ENCODE peak calls at places on chromosome 13, in eight cellular contexts. K is stomach, T is brain microvascular endothelial cell, F is fibroblast of villous mesenchyme, G is fibroblast of pulmonary artery, E is kidney, L is heart right ventricle, I is GM06990. S is an unnamed sample.

GRCh38 chr13:40047322-40047771 is 391.9 kb downstream of the COG6 start:
- DNase-seq in L (no peak), E (no peak), T (no peak), I (peak), G (no peak), F (no peak), K (no peak), S (peak)

GRCh38 chr13:26220575-26220974 is 1.5 kb downstream of the RNF6 start:
- DNase-seq in G (peak), I (no peak), T (peak), L (no peak), K (no peak), F (peak), E (no peak), S (no peak)

GRCh38 chr13:80118507-80118906 is 222.4 kb downstream of the SPRY2 start:
- DNase-seq in T (no peak), I (no peak), E (no peak), K (no peak), F (no peak), G (no peak), L (no peak), S (no peak)

GRCh38 chr13:107999751-108000150 is 215.6 kb downstream of the LIG4 start:
- DNase-seq in T (no peak), K (no peak), I (no peak), E (no peak), G (no peak), L (no peak), F (no peak), S (no peak)

GRCh38 chr13:110293037-110293436 is 13.9 kb downstream of the COL4A1 start:
- DNase-seq in L (no peak), T (no peak), F (no peak), E (no peak), K (no peak), I (no peak), G (no peak), S (no peak)

GRCh38 chr13:97058896-97059295 is 64.6 kb upstream of the OXGR1 start:
- DNase-seq in T (peak), F (no peak), L (no peak), I (no peak), G (no peak), K (no peak), E (no peak), S (no peak)

GRCh38 chr13:112055417-112056206 is 11.3 kb upstream of the SOX1 start:
- DNase-seq in G (no peak), F (no peak), E (no peak), L (no peak), K (no peak), T (no peak), I (no peak), S (no peak)

GRCh38 chr13:26037302-26037701 is 14.5 kb downstream of the SHISA2 start:
- DNase-seq in E (no peak), G (no peak), K (no peak), F (no peak), T (no peak), I (no peak), L (no peak), S (peak)

GRCh38 chr13:87444135-87444534 is 227.0 kb upstream of the SLITRK5 start:
- DNase-seq in E (no peak), F (no peak), K (no peak), T (no peak), I (no peak), L (no peak), G (no peak), S (peak)

GRCh38 chr13:111344471-111345191 is 24.2 kb downstream of the TEX29 start:
- DNase-seq in T (peak), G (peak), F (peak), E (no peak), L (no peak), I (no peak), K (peak), S (no peak)

DNA sequence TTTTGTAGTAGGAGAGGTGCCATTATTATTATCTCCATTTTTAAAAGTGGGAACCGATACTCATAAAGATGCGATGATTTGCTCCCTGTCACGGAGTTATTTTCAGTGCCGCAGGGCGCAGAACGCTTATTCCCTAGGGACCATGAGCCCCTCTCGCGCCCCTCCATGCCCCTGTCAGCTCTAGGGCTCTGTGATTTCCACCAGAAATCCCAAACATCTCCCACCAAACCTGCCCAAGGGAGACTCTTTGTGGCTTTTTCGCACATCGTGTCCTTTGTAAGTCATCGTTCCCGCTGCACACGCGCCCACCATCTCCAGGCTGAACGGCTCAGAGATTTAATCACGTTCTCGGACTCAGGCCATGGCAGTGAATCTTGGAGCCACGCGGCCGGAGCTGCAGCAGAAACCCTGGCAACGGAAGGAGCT is 105.1 kb downstream of the DNAJC15 start:
- DNase-seq in F (peak), G (no peak), T (no peak), I (peak), E (peak), L (peak), K (no peak), S (peak)
- H3K4me3 ChIP-seq in F (peak), G (no peak), T (peak), I (peak), E (no peak), L (no peak), K (no peak), S (peak)

GRCh38 chr13:27619093-27619705 is 1.1 kb downstream of the LNX2 start:
- DNase-seq in T (no peak), E (no peak), F (peak), G (peak), L (no peak), I (no peak), K (no peak), S (no peak)

GRCh38 chr13:27620377-27621115 is at the start of gene LNX2:
- DNase-seq in K (peak), T (peak), G (peak), F (peak), I (peak), L (peak), E (peak), S (peak)

GRCh38 chr13:27621366-27622101 is at the start of gene POLR1D:
- DNase-seq in G (peak), K (peak), L (peak), F (peak), T (peak), I (peak), E (peak), S (peak)

GRCh38 chr13:27621116-27621365 is 651 bp upstream of the POLR1D start:
- DNase-seq in K (no peak), F (no peak), E (no peak), G (no peak), L (no peak), I (no peak), T (no peak), S (no peak)

GRCh38 chr13:27619711-27620376 is 485 bp downstream of the LNX2 start:
- DNase-seq in T (peak), E (peak), F (peak), G (peak), K (no peak), L (peak), I (no peak), S (peak)
- TF ChIP-seq CTCF in T (peak), E (peak), F (peak), G (peak), K (peak), L (no peak), I (no peak), S (peak)

GRCh38 chr13:50914848-50915247 is 5.3 kb downstream of the RNASEH2B start:
- DNase-seq in E (no peak), G (peak), I (peak), L (no peak), F (peak), T (peak), K (no peak), S (peak)

GRCh38 chr13:50912851-50913250 is 3.3 kb downstream of the RNASEH2B start:
- DNase-seq in K (no peak), T (no peak), I (no peak), G (no peak), L (no peak), F (peak), E (no peak), S (no peak)

GRCh38 chr13:50911937-50912624 is 2.5 kb downstream of the RNASEH2B start:
- DNase-seq in L (peak), F (peak), I (peak), K (peak), G (peak), E (peak), T (peak), S (peak)

GRCh38 chr13:50915562-50915961 is 6.0 kb downstream of the RNASEH2B start:
- DNase-seq in E (no peak), G (no peak), I (peak), L (no peak), K (no peak), T (no peak), F (no peak), S (peak)

GRCh38 chr13:50914301-50914700 is 4.7 kb downstream of the RNASEH2B start:
- DNase-seq in F (no peak), I (no peak), T (no peak), E (no peak), L (no peak), G (no peak), K (no peak), S (no peak)
- H3K4me3 ChIP-seq in F (no peak), I (no peak), T (no peak), E (no peak), L (no peak), G (no peak), K (no peak), S (no peak)

DNA sequence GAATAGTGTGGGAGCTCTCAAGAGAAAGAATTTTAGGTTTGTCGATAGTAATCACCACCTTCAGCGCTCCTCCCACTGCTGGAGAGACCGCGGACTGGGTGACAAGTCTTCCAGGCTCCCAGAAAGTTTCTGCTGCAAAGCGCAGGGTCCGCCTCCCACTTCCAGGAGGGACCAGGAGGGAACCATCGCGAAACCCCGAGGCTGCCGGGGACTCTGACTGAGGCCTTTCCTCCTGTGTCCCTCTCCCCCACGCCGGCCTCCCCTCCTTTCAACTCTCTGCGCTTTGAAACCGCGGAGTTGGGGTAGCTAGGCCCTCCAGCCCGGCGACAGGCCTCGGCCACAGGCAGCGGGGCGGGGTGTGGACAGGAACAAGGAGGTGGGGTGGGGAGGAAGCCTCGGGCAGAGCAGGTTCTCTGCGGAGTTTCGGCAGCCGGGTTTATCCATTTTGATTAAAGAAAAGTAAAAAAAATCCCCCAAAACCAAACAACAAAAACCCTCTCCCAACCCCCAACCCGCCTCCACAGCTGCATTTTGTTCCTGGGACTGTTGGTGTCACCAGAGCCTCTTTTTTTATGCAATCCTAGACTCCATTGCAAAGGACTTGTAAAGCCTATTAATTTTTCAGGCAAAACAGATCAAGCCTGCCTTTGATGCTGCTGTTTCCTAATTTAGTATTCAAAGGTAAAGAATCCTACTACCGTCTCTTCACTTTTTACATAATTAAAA is 157.2 kb downstream of the TM9SF2 start:
- DNase-seq in I (peak), F (peak), K (peak), E (peak), G (peak), L (peak), T (peak), S (peak)
- TF ChIP-seq CTCF in I (peak), F (no peak), K (peak), E (peak), G (peak), L (no peak), T (peak), S (peak)

GRCh38 chr13:113864303-113864890 is 521 bp upstream of the GAS6 start:
- DNase-seq in F (peak), T (no peak), L (no peak), G (no peak), E (no peak), K (no peak), I (no peak), S (no peak)
- H3K4me3 ChIP-seq in F (peak), T (peak), L (peak), G (peak), E (peak), K (peak), I (peak), S (peak)

GRCh38 chr13:43023244-43023931 is at the start of gene DNAJC15:
- DNase-seq in L (peak), F (peak), G (peak), T (peak), E (peak), K (peak), I (peak), S (peak)
- TF ChIP-seq CTCF in L (no peak), F (no peak), G (peak), T (peak), E (no peak), K (no peak), I (peak), S (no peak)

GRCh38 chr13:20258963-20259288 is 26.8 kb upstream of the GJB6 start:
- DNase-seq in F (no peak), K (no peak), L (no peak), T (no peak), I (no peak), G (no peak), E (no peak), S (no peak)
- H3K4me3 ChIP-seq in F (no peak), K (no peak), L (no peak), T (no peak), I (no peak), G (no peak), E (peak), S (no peak)

GRCh38 chr13:70338608-70339007 is 230.4 kb upstream of the KLHL1 start:
- DNase-seq in T (no peak), E (no peak), I (no peak), F (no peak), K (no peak), L (no peak), G (no peak), S (no peak)

GRCh38 chr13:70333752-70334151 is 225.5 kb upstream of the KLHL1 start:
- DNase-seq in I (no peak), F (no peak), L (no peak), K (no peak), G (no peak), E (no peak), T (no peak), S (no peak)

GRCh38 chr13:70339738-70340137 is 231.5 kb upstream of the KLHL1 start:
- DNase-seq in T (peak), G (no peak), I (no peak), K (peak), F (no peak), L (no peak), E (no peak), S (peak)
- TF ChIP-seq CTCF in T (peak), G (no peak), I (peak), K (no peak), F (peak), L (no peak), E (peak), S (peak)